ENCODE peak calls at places on chromosomes 3 and 15, in nine cellular contexts. One of them, this sample, is unnamed.
A peak's percentile ranks its signal among the peaks of the same experiment; 100 is the strongest.

GRCh38 chr3:143535994-143536784 is 312.1 kb downstream of the SLC9A9 start:
- DNase-seq in GM23338: no peak
- DNase-seq in HCT116: no peak
- DNase-seq in hepatocyte: no peak
- DNase-seq in SK-N-SH: no peak
- DNase-seq in MM.1S: peak; percentile 88
- DNase-seq in OCI-LY7: no peak
- DNase-seq in H1: no peak
- DNase-seq in IMR-90: no peak
- DNase-seq in this sample: peak; percentile 47

GRCh38 chr3:10804183-10804648 is 11.8 kb upstream of the SLC6A11 start:
- DNase-seq in GM23338: no peak
- DNase-seq in HCT116: peak; percentile 36
- DNase-seq in hepatocyte: peak; percentile 52
- DNase-seq in SK-N-SH: no peak
- DNase-seq in MM.1S: no peak
- DNase-seq in OCI-LY7: no peak
- DNase-seq in H1: no peak
- DNase-seq in IMR-90: no peak
- DNase-seq in this sample: no peak

GRCh38 chr15:29268706-29269484 is 727 bp downstream of the NSMCE3 start:
- DNase-seq in GM23338: peak; percentile 66
- DNase-seq in HCT116: no peak
- DNase-seq in hepatocyte: peak; percentile 59
- DNase-seq in SK-N-SH: peak; percentile 49
- DNase-seq in MM.1S: peak; percentile 45
- DNase-seq in OCI-LY7: peak; percentile 63
- DNase-seq in H1: no peak
- DNase-seq in IMR-90: peak; percentile 34
- DNase-seq in this sample: no peak

GRCh38 chr3:65871305-65872141 is 167.2 kb downstream of the MAGI1 start:
- DNase-seq in GM23338: no peak
- DNase-seq in HCT116: no peak
- DNase-seq in hepatocyte: peak; percentile 68
- DNase-seq in SK-N-SH: peak; percentile 32
- DNase-seq in MM.1S: no peak
- DNase-seq in OCI-LY7: no peak
- DNase-seq in H1: no peak
- DNase-seq in IMR-90: peak; percentile 26
- DNase-seq in this sample: no peak

GRCh38 chr15:58556028-58556361 is 124.2 kb downstream of the LIPC start:
- DNase-seq in GM23338: no peak
- DNase-seq in HCT116: no peak
- DNase-seq in hepatocyte: no peak
- DNase-seq in SK-N-SH: no peak
- DNase-seq in MM.1S: no peak
- DNase-seq in OCI-LY7: no peak
- DNase-seq in H1: no peak
- DNase-seq in IMR-90: no peak
- DNase-seq in this sample: no peak

GRCh38 chr3:160312014-160312624 is 86.9 kb downstream of the C3orf80 start:
- DNase-seq in GM23338: no peak
- DNase-seq in HCT116: no peak
- DNase-seq in hepatocyte: no peak
- DNase-seq in SK-N-SH: peak; percentile 1
- DNase-seq in MM.1S: no peak
- DNase-seq in OCI-LY7: no peak
- DNase-seq in H1: no peak
- DNase-seq in IMR-90: no peak
- DNase-seq in this sample: no peak

GRCh38 chr3:185317674-185318073 is 45.3 kb upstream of the MAP3K13 start:
- DNase-seq in GM23338: no peak
- DNase-seq in HCT116: no peak
- DNase-seq in hepatocyte: no peak
- DNase-seq in SK-N-SH: no peak
- DNase-seq in MM.1S: peak; percentile 42
- DNase-seq in OCI-LY7: no peak
- DNase-seq in H1: no peak
- DNase-seq in IMR-90: no peak
- DNase-seq in this sample: no peak

GRCh38 chr3:156620260-156620659 is 54.1 kb upstream of the TIPARP start:
- DNase-seq in GM23338: no peak
- DNase-seq in HCT116: no peak
- DNase-seq in hepatocyte: peak; percentile 74
- DNase-seq in SK-N-SH: no peak
- DNase-seq in MM.1S: no peak
- DNase-seq in OCI-LY7: no peak
- DNase-seq in H1: no peak
- DNase-seq in IMR-90: peak; percentile 36
- DNase-seq in this sample: no peak

GRCh38 chr3:152257246-152258074 is 11.3 kb upstream of the MBNL1 start:
- DNase-seq in GM23338: no peak
- DNase-seq in HCT116: no peak
- DNase-seq in hepatocyte: no peak
- DNase-seq in SK-N-SH: no peak
- DNase-seq in MM.1S: no peak
- DNase-seq in OCI-LY7: peak; percentile 77
- DNase-seq in H1: no peak
- DNase-seq in IMR-90: peak; percentile 49
- DNase-seq in this sample: no peak

GRCh38 chr3:119695480-119695879 is 7.3 kb upstream of the CFAP91 start:
- DNase-seq in GM23338: peak; percentile 47
- DNase-seq in HCT116: peak; percentile 49
- DNase-seq in hepatocyte: no peak
- DNase-seq in SK-N-SH: no peak
- DNase-seq in MM.1S: no peak
- DNase-seq in OCI-LY7: peak; percentile 13
- DNase-seq in H1: no peak
- DNase-seq in IMR-90: peak; percentile 17
- DNase-seq in this sample: peak; percentile 42

GRCh38 chr3:42473083-42473932 is 29.1 kb upstream of the VIPR1 start:
- DNase-seq in GM23338: no peak
- DNase-seq in HCT116: no peak
- DNase-seq in hepatocyte: peak; percentile 20
- DNase-seq in SK-N-SH: no peak
- DNase-seq in MM.1S: no peak
- DNase-seq in OCI-LY7: no peak
- DNase-seq in H1: no peak
- DNase-seq in IMR-90: peak; percentile 16
- DNase-seq in this sample: no peak

GRCh38 chr3:20054549-20054987 is 14.3 kb downstream of the KAT2B start:
- DNase-seq in GM23338: no peak
- DNase-seq in HCT116: peak; percentile 95
- DNase-seq in hepatocyte: peak; percentile 70
- DNase-seq in SK-N-SH: peak; percentile 16
- DNase-seq in MM.1S: peak; percentile 96
- DNase-seq in OCI-LY7: peak; percentile 56
- DNase-seq in H1: no peak
- DNase-seq in IMR-90: peak; percentile 78
- DNase-seq in this sample: peak; percentile 66

DNA sequence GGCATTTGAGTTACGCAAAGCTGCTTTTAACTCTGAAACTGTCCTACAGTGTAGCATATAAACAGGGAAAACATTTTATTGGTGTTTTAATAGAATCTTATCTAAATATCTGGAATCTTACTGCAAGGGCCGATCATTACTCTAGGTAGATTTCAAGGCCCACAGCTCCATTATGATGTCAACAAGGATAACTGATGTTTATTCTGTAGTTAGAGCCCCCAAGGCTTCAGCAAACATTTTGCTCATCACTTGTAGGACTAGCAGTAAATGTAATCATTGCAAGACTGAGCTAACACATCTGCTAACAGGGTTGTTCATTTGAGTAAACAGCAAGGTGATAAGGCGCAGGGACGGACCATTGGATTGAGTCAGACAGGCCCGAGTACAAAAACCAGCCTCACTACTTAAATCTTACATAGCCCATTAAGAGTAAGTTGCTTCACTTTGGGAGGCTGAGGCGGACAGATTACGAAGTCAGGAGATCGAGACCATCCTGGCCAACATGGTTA is 332.5 kb upstream of the TPRG1 start:
- DNase-seq in GM23338: no peak
- DNase-seq in HCT116: no peak
- DNase-seq in hepatocyte: peak; percentile 71
- DNase-seq in SK-N-SH: no peak
- DNase-seq in MM.1S: no peak
- DNase-seq in OCI-LY7: no peak
- DNase-seq in H1: no peak
- DNase-seq in IMR-90: no peak
- DNase-seq in this sample: no peak
- H3K4me1 ChIP-seq in GM23338: no peaks in the 10 kb centered on the region
- H3K4me1 ChIP-seq in HCT116: peaks cover 4% of the 10 kb centered on the region
- H3K4me1 ChIP-seq in hepatocyte: peaks cover 3% of the 10 kb centered on the region
- H3K4me1 ChIP-seq in SK-N-SH: no peaks in the 10 kb centered on the region
- H3K4me1 ChIP-seq in MM.1S: no peaks in the 10 kb centered on the region
- H3K4me1 ChIP-seq in OCI-LY7: peaks cover 6% of the 10 kb centered on the region
- H3K4me1 ChIP-seq in H1: no peaks in the 10 kb centered on the region
- H3K4me1 ChIP-seq in IMR-90: peaks cover 5% of the 10 kb centered on the region
- H3K4me1 ChIP-seq in this sample: peaks cover 6% of the 10 kb centered on the region

DNA sequence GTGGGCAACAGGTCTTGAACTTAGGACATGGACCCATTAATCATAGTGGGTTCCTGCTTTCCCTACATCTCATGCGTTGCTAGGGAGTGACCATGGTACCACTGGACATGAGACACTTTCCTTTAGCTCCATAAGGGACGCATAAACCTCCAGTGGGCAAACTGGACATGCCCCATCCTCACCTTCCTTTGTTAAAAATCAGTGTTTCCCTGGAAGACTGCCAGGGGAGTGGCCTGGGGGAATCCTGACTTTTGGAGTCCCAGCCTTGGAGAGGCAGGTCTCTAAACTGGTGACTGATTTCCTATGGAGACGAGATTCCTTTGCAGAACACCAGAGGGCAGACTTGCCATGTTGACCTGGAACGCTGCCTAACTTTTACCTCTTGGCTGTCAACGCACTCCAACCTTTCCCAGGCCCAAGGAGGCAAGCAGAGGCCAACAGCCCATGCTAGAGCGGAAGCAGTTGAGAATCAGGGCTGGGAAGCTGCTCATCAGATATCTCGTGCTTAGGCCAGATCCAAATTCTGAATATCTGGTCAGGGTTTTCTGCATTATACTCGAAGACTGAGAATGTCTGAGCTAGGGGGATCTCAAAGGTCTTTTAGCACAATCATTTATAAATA is 2.6 kb downstream of the XIRP1 start:
- DNase-seq in GM23338: peak; percentile 87
- DNase-seq in HCT116: peak; percentile 53
- DNase-seq in hepatocyte: peak; percentile 86
- DNase-seq in SK-N-SH: peak; percentile 79
- DNase-seq in MM.1S: peak; percentile 78
- DNase-seq in OCI-LY7: peak; percentile 80
- DNase-seq in H1: no peak
- DNase-seq in IMR-90: peak; percentile 64
- DNase-seq in this sample: peak; percentile 96
- H3K4me2 ChIP-seq in GM23338: no peak overlapping the region
- H3K4me2 ChIP-seq in HCT116: no peak overlapping the region
- H3K4me2 ChIP-seq in hepatocyte: no peak overlapping the region
- H3K4me2 ChIP-seq in SK-N-SH: no peak overlapping the region
- H3K4me2 ChIP-seq in MM.1S: no peak overlapping the region
- H3K4me2 ChIP-seq in OCI-LY7: no peak overlapping the region
- H3K4me2 ChIP-seq in H1: no peak overlapping the region
- H3K4me2 ChIP-seq in IMR-90: no peak overlapping the region
- H3K4me2 ChIP-seq in this sample: no peak overlapping the region

GRCh38 chr3:36827133-36827532 is 62.8 kb upstream of the DCLK3 start:
- DNase-seq in GM23338: no peak
- DNase-seq in HCT116: no peak
- DNase-seq in hepatocyte: no peak
- DNase-seq in SK-N-SH: no peak
- DNase-seq in MM.1S: no peak
- DNase-seq in OCI-LY7: no peak
- DNase-seq in H1: no peak
- DNase-seq in IMR-90: peak; percentile 32
- DNase-seq in this sample: no peak
- H3K36me3 ChIP-seq in GM23338: no peaks in the 10 kb centered on the region
- H3K36me3 ChIP-seq in HCT116: no peaks in the 10 kb centered on the region
- H3K36me3 ChIP-seq in hepatocyte: no peaks in the 10 kb centered on the region
- H3K36me3 ChIP-seq in SK-N-SH: no peaks in the 10 kb centered on the region
- H3K36me3 ChIP-seq in MM.1S: no peaks in the 10 kb centered on the region
- H3K36me3 ChIP-seq in OCI-LY7: peaks cover 59% of the 10 kb centered on the region
- H3K36me3 ChIP-seq in H1: no peaks in the 10 kb centered on the region
- H3K36me3 ChIP-seq in IMR-90: peaks cover 8% of the 10 kb centered on the region
- H3K36me3 ChIP-seq in this sample: peaks cover 3% of the 10 kb centered on the region

DNA sequence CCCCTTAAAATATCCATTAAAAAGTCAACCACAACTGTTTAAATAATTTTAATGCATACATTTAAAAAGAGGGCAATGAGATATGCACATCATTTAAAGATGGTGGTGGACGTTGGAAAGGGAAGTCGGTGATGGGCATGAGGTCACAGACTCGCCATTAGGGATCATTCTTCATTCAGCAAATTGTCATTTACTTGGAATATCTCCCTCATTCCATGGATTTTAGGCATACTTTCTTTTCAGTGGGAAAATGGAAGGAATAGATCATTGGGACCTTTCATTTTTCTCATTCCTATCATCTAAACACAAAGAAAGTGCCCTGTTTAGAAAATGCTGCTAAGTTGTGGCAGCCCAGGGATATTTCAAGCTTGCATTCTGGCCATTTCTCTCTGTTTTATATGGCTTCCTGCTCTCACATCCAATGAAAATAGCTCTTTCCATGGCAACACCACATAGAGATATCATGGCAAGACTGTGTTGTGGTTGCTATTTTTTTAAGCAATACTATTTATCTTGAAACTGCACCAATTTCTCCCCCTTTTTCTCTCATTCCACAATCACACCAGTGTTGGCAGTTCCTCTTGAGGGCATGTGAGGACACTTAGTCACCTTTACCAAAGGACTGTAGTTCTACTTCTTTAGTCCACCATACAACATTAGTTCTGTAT is 40.7 kb upstream of the LMCD1 start:
- DNase-seq in GM23338: no peak
- DNase-seq in HCT116: no peak
- DNase-seq in hepatocyte: no peak
- DNase-seq in SK-N-SH: no peak
- DNase-seq in MM.1S: no peak
- DNase-seq in OCI-LY7: no peak
- DNase-seq in H1: no peak
- DNase-seq in IMR-90: peak; percentile 72
- DNase-seq in this sample: peak; percentile 29
- H3K4me1 ChIP-seq in GM23338: no peaks in the 10 kb centered on the region
- H3K4me1 ChIP-seq in HCT116: no peaks in the 10 kb centered on the region
- H3K4me1 ChIP-seq in hepatocyte: no peaks in the 10 kb centered on the region
- H3K4me1 ChIP-seq in SK-N-SH: peaks cover 7% of the 10 kb centered on the region
- H3K4me1 ChIP-seq in MM.1S: no peaks in the 10 kb centered on the region
- H3K4me1 ChIP-seq in OCI-LY7: no peaks in the 10 kb centered on the region
- H3K4me1 ChIP-seq in H1: no peaks in the 10 kb centered on the region
- H3K4me1 ChIP-seq in IMR-90: peaks cover 24% of the 10 kb centered on the region
- H3K4me1 ChIP-seq in this sample: peaks cover 64% of the 10 kb centered on the region

DNA sequence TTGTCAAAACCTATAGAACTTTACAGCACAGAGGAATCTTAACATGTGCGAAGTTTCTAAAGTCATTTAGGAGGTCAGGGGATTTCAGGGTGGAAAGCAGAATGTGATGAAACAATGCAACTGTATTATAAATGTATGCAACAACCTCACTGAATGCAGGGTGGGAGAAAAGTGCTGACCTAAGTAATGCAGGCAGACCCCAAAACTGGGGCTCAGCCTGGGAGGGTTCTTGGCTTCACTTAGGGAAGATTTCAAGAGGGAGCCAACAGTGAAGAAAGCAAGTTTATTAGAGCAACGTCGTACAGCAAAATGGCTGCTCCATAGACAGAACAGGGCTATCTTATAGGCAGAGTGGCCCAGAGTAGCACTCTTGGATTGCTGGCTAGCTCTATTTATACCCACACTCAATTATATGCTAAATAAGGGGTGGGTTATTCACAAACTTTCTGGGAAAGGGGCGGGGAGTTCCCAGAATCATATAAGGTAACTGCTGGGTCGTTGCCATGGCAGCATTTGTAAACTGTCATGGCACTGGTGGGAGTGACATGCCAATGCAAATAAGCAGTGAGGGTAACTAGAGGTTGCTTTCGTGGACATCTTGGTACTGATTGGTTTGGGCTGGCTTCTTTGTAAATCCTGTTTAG is 14.2 kb upstream of the CAND2 start:
- DNase-seq in GM23338: peak; percentile 83
- DNase-seq in HCT116: no peak
- DNase-seq in hepatocyte: peak; percentile 85
- DNase-seq in SK-N-SH: no peak
- DNase-seq in MM.1S: no peak
- DNase-seq in OCI-LY7: no peak
- DNase-seq in H1: no peak
- DNase-seq in IMR-90: peak; percentile 75
- DNase-seq in this sample: no peak
- H3K4me2 ChIP-seq in GM23338: no peak overlapping the region
- H3K4me2 ChIP-seq in HCT116: no peak overlapping the region
- H3K4me2 ChIP-seq in hepatocyte: no peak overlapping the region
- H3K4me2 ChIP-seq in SK-N-SH: no peak overlapping the region
- H3K4me2 ChIP-seq in MM.1S: no peak overlapping the region
- H3K4me2 ChIP-seq in OCI-LY7: no peak overlapping the region
- H3K4me2 ChIP-seq in H1: no peak overlapping the region
- H3K4me2 ChIP-seq in IMR-90: peak overlapping the region; percentile 49
- H3K4me2 ChIP-seq in this sample: no peak overlapping the region

This sample was measured in osteoblast.